ENCODE peak calls at places on chromosomes 6 and 20, in seven cellular contexts. Z is fibroblast of gingiva; A is mucosa of gallbladder; V is adipocyte; Q is fibroblast of lung; N is stromal cell of bone marrow; P is CD8-positive, alpha-beta memory T cell. I is an unnamed sample.

GRCh38 chr20:49989234-49990065 is 6.7 kb downstream of the SNAI1 start:
- DNase-seq in Q (peak), P (no peak), V (peak), N (peak), A (peak), Z (peak), I (peak)

GRCh38 chr6:3245216-3245615 is 13.5 kb upstream of the PSMG4 start:
- DNase-seq in V (no peak), Q (no peak), N (no peak), P (no peak), Z (no peak), A (no peak), I (no peak)

GRCh38 chr20:57397693-57398108 is 6.5 kb downstream of the RBM38 start:
- DNase-seq in A (no peak), Q (no peak), P (peak), Z (no peak), N (no peak), V (no peak), I (no peak)

GRCh38 chr6:13576017-13576416 is 1.6 kb downstream of the SIRT5 start:
- DNase-seq in A (no peak), N (no peak), P (no peak), Z (no peak), Q (no peak), V (no peak), I (no peak)

GRCh38 chr6:56073761-56074160 is 173.6 kb downstream of the COL21A1 start:
- DNase-seq in Z (peak), V (peak), P (no peak), Q (no peak), N (no peak), A (no peak), I (no peak)

GRCh38 chr6:85483041-85483700 is 33.3 kb downstream of the NT5E start:
- DNase-seq in P (peak), Z (peak), A (peak), N (peak), Q (peak), V (peak), I (peak)

GRCh38 chr6:15623282-15624116 is 39.3 kb downstream of the DTNBP1 start:
- DNase-seq in A (no peak), Z (no peak), N (no peak), V (peak), P (peak), Q (no peak), I (no peak)

GRCh38 chr6:101597711-101598110 is 204.2 kb downstream of the GRIK2 start:
- DNase-seq in Q (peak), P (no peak), Z (no peak), A (no peak), N (peak), V (peak), I (peak)

GRCh38 chr20:35006009-35006408 is 50.3 kb downstream of the MYH7B start:
- DNase-seq in Z (no peak), V (no peak), N (no peak), A (no peak), Q (no peak), P (no peak), I (no peak)

GRCh38 chr6:37038297-37039198 is 33.1 kb downstream of the FGD2 start:
- DNase-seq in N (peak), P (no peak), A (peak), V (peak), Q (no peak), Z (peak), I (no peak)

GRCh38 chr6:104050455-104050854 is 809.3 kb downstream of the HACE1 start:
- DNase-seq in N (no peak), V (no peak), Z (no peak), A (no peak), Q (no peak), P (no peak), I (no peak)

GRCh38 chr6:87919416-87919815 is 128.2 kb upstream of the SPACA1 start:
- DNase-seq in V (no peak), P (no peak), N (no peak), A (no peak), Z (no peak), Q (no peak), I (no peak)

GRCh38 chr6:150894935-150895686 is 29.6 kb downstream of the MTHFD1L start:
- DNase-seq in Z (no peak), A (no peak), Q (peak), P (no peak), V (peak), N (no peak), I (peak)

GRCh38 chr20:23245553-23246128 is 105.0 kb upstream of the NXT1 start:
- DNase-seq in A (peak), Z (peak), V (peak), Q (peak), P (no peak), N (no peak), I (peak)

GRCh38 chr6:20826378-20826777 is 292.1 kb downstream of the CDKAL1 start:
- DNase-seq in A (no peak), P (no peak), V (peak), Z (peak), N (peak), Q (peak), I (peak)

GRCh38 chr6:133207754-133208153 is 33.4 kb upstream of the EYA4 start:
- DNase-seq in V (no peak), Z (no peak), P (no peak), N (no peak), A (no peak), Q (no peak), I (no peak)

GRCh38 chr6:73047801-73048200 is 177.5 kb downstream of the KHDC1L start:
- DNase-seq in Q (no peak), A (no peak), N (no peak), P (no peak), V (no peak), Z (no peak), I (no peak)

GRCh38 chr6:5030596-5031136 is 26.8 kb upstream of the RPP40 start:
- DNase-seq in N (peak), Z (peak), Q (peak), A (peak), P (peak), V (peak), I (peak)

GRCh38 chr6:15551798-15552197 is 111.0 kb downstream of the DTNBP1 start:
- DNase-seq in P (no peak), Q (peak), A (no peak), V (no peak), N (no peak), Z (no peak), I (peak)

GRCh38 chr6:85620308-85620707 is 22.4 kb downstream of the SYNCRIP start:
- DNase-seq in A (no peak), V (peak), Z (no peak), P (no peak), Q (peak), N (no peak), I (no peak)

GRCh38 chr20:1178623-1179022 is 6.2 kb downstream of the TMEM74B start:
- DNase-seq in A (no peak), Z (no peak), P (no peak), Q (no peak), N (no peak), V (no peak), I (no peak)

GRCh38 chr6:112362827-112363565 is 15.9 kb downstream of the RFPL4B start:
- DNase-seq in V (peak), P (no peak), N (no peak), Q (peak), A (no peak), Z (no peak), I (peak)

GRCh38 chr20:9215539-9215938 is 146.7 kb downstream of the PLCB4 start:
- DNase-seq in P (no peak), N (no peak), V (peak), Z (no peak), A (no peak), Q (no peak), I (no peak)

GRCh38 chr6:141347075-141347474 is 785.6 kb upstream of the GJE1 start:
- DNase-seq in Z (no peak), A (no peak), Q (no peak), P (no peak), V (no peak), N (peak), I (no peak)

GRCh38 chr20:6920991-6921613 is 153.6 kb downstream of the BMP2 start:
- DNase-seq in Q (peak), A (no peak), Z (no peak), N (no peak), P (no peak), V (no peak), I (no peak)

I was measured in foreskin fibroblast.